ENCODE peak calls at places on chromosome 6, in nine cellular contexts. G is HuH-7.5; P is fibroblast of lung; M is stimulated activated CD4-positive, alpha-beta T cell treated with anti-CD3 and anti-CD28 coated beads, Interleukin-1b, Interleukin-23, amount 100 ng/mL, for 24 hours; H is lower leg skin; Y is neuronal stem cell; L is D341Med; F is psoas muscle; B is NCI-H1417 treated with DMSO at 0.1 percent for 48 hours. I is an unnamed sample.

GRCh38 chr6:117280922-117281321 is 15.6 kb downstream of the VGLL2 start:
- DNase-seq in H (no peak), G (no peak), B (no peak), L (no peak), F (peak), M (no peak), Y (no peak), P (no peak), I (no peak)

GRCh38 chr6:130411481-130411880 is 45.7 kb downstream of the TMEM200A start:
- DNase-seq in B (no peak), L (no peak), G (no peak), M (no peak), H (no peak), F (no peak), Y (no peak), P (no peak), I (no peak)

GRCh38 chr6:115969930-115970273 is 90.8 kb downstream of the FRK start:
- DNase-seq in L (no peak), B (no peak), M (no peak), F (no peak), P (no peak), G (no peak), Y (no peak), H (no peak), I (no peak)

GRCh38 chr6:119672725-119673124 is 323.2 kb upstream of the MAN1A1 start:
- DNase-seq in F (no peak), M (no peak), L (no peak), H (no peak), P (no peak), B (no peak), G (no peak), Y (peak), I (no peak)

GRCh38 chr6:90343581-90343980 is 46.9 kb upstream of the BACH2 start:
- DNase-seq in G (no peak), F (peak), H (no peak), L (no peak), B (no peak), P (peak), Y (no peak), M (no peak), I (no peak)

GRCh38 chr6:140572129-140572528 is 1197.7 kb upstream of the CITED2 start:
- DNase-seq in P (peak), M (no peak), G (no peak), H (no peak), L (no peak), Y (no peak), F (no peak), B (no peak), I (no peak)

GRCh38 chr6:108587258-108588059 is 26.7 kb downstream of the FOXO3 start:
- DNase-seq in F (no peak), H (no peak), M (no peak), B (no peak), L (no peak), G (no peak), Y (no peak), P (peak), I (no peak)

GRCh38 chr6:84752118-84752850 is 12.1 kb downstream of the TBX18 start:
- DNase-seq in G (no peak), M (no peak), L (no peak), F (no peak), Y (no peak), H (no peak), P (no peak), B (no peak), I (no peak)

GRCh38 chr6:113363866-113364265 is 493.3 kb upstream of the MARCKS start:
- DNase-seq in P (no peak), M (no peak), H (no peak), F (no peak), G (no peak), L (no peak), B (no peak), Y (no peak), I (no peak)

GRCh38 chr6:131199568-131200272 is 64.5 kb downstream of the AKAP7 start:
- DNase-seq in Y (peak), F (no peak), L (peak), B (peak), P (peak), M (no peak), G (peak), H (no peak), I (no peak)

GRCh38 chr6:109493865-109494264 is 10.8 kb upstream of the ZBTB24 start:
- DNase-seq in H (no peak), L (no peak), G (no peak), Y (no peak), P (no peak), M (no peak), F (no peak), B (no peak), I (no peak)

GRCh38 chr6:132369526-132369925 is 31.7 kb downstream of the MOXD1 start:
- DNase-seq in H (no peak), Y (no peak), F (no peak), L (no peak), P (peak), B (no peak), M (no peak), G (no peak), I (no peak)

GRCh38 chr6:30600576-30600975 is 16.5 kb downstream of the PPP1R10 start:
- DNase-seq in Y (no peak), H (no peak), L (no peak), P (no peak), M (no peak), B (no peak), F (no peak), G (no peak), I (no peak)

GRCh38 chr6:29887330-29887818 is 55.0 kb upstream of the HLA-A start:
- DNase-seq in Y (peak), M (no peak), B (no peak), H (peak), G (no peak), P (peak), F (peak), L (no peak), I (no peak)

GRCh38 chr6:113936093-113936934 is 34.6 kb downstream of the HDAC2 start:
- DNase-seq in B (peak), G (peak), M (no peak), P (peak), F (no peak), L (peak), H (no peak), Y (peak), I (no peak)

GRCh38 chr6:157714153-157714490 is 108.9 kb upstream of the SNX9 start:
- DNase-seq in B (no peak), H (no peak), F (no peak), L (no peak), M (no peak), P (peak), Y (no peak), G (no peak), I (no peak)

GRCh38 chr6:12516070-12516469 is 200.5 kb upstream of the PHACTR1 start:
- DNase-seq in P (peak), F (no peak), B (no peak), Y (no peak), H (no peak), M (no peak), L (no peak), G (no peak), I (no peak)

GRCh38 chr6:19135706-19136105 is 701.5 kb upstream of the ID4 start:
- DNase-seq in M (no peak), P (no peak), G (no peak), F (no peak), H (no peak), Y (no peak), B (no peak), L (no peak), I (no peak)

I was measured in chondrocyte.